ENCODE peak calls at places on chromosomes 7 and 10, in four cellular contexts. W is heart right ventricle, M is dorsolateral prefrontal cortex, X is K562. P is an unnamed sample.
A peak's percentile ranks its signal among the peaks of the same experiment; 100 is the strongest.

GRCh38 chr7:17948503-17949238 is 8.4 kb upstream of the SNX13 start:
- DNase-seq in W (no peak), M (no peak), X (no peak), P (no peak)

GRCh38 chr7:18378989-18379605 is 116.5 kb upstream of the HDAC9 start:
- DNase-seq in W (no peak), M (no peak), X (no peak), P (no peak)

GRCh38 chr7:964401-965231 is 10.1 kb upstream of the ADAP1 start:
- DNase-seq in W (peak; percentile 23), M (peak; percentile 67), X (peak; percentile 45), P (peak; percentile 52)

GRCh38 chr7:151631968-151632749 is 112.5 kb upstream of the RHEB start:
- DNase-seq in W (peak; percentile 88), M (peak; percentile 76), X (peak; percentile 98), P (peak; percentile 26)

GRCh38 chr10:72007246-72007892 is 43.2 kb downstream of the CHST3 start:
- DNase-seq in W (peak; percentile 80), M (no peak), X (peak; percentile 64), P (no peak)

GRCh38 chr7:78099715-78100477 is 301.3 kb downstream of the PHTF2 start:
- DNase-seq in W (no peak), M (no peak), X (no peak), P (no peak)

GRCh38 chr7:158263110-158263963 is 324.3 kb downstream of the PTPRN2 start:
- DNase-seq in W (no peak), M (no peak), X (no peak), P (no peak)

GRCh38 chr10:86511027-86511865 is 10.3 kb downstream of the WAPL start:
- DNase-seq in W (no peak), M (no peak), X (no peak), P (no peak)

GRCh38 chr10:111076191-111076681 is 593 bp upstream of the ADRA2A start:
- DNase-seq in W (peak; percentile 59), M (peak; percentile 83), X (peak; percentile 37), P (peak; percentile 57)

GRCh38 chr7:38881015-38881414 is 28.0 kb downstream of the VPS41 start:
- DNase-seq in W (no peak), M (no peak), X (no peak), P (no peak)

GRCh38 chr10:16777473-16778370 is 39.5 kb downstream of the RSU1 start:
- DNase-seq in W (no peak), M (peak; percentile 29), X (peak; percentile 64), P (no peak)

GRCh38 chr7:50155755-50156154 is 62.7 kb upstream of the ZPBP start:
- DNase-seq in W (no peak), M (no peak), X (no peak), P (no peak)

GRCh38 chr7:55104707-55105433 is 86.1 kb downstream of the EGFR start:
- DNase-seq in W (no peak), M (no peak), X (no peak), P (no peak)

GRCh38 chr7:113828581-113828980 is 90.2 kb downstream of the PPP1R3A start:
- DNase-seq in W (no peak), M (no peak), X (no peak), P (no peak)

GRCh38 chr7:102146989-102147388 is 139.7 kb upstream of the SH2B2 start:
- DNase-seq in W (peak; percentile 60), M (no peak), X (no peak), P (no peak)

GRCh38 chr10:25557136-25557535 is 376.9 kb upstream of the MYO3A start:
- DNase-seq in W (no peak), M (no peak), X (no peak), P (no peak)

GRCh38 chr7:5595545-5596045 is 172.0 kb upstream of the TNRC18 start:
- DNase-seq in W (no peak), M (no peak), X (peak; percentile 51), P (peak; percentile 72)

GRCh38 chr10:46092523-46093195 is 46.6 kb upstream of the MSMB start:
- DNase-seq in W (no peak), M (no peak), X (no peak), P (no peak)

GRCh38 chr7:69663911-69664310 is 65.6 kb downstream of the AUTS2 start:
- DNase-seq in W (no peak), M (no peak), X (no peak), P (no peak)

GRCh38 chr7:28759373-28760013 is 198.6 kb downstream of the TRIL start:
- DNase-seq in W (no peak), M (no peak), X (no peak), P (no peak)

GRCh38 chr10:50286517-50286916 is 35.2 kb upstream of the ASAH2 start:
- DNase-seq in W (no peak), M (no peak), X (no peak), P (no peak)

GRCh38 chr7:23598321-23598720 is 1.1 kb downstream of the CCDC126 start:
- DNase-seq in W (no peak), M (no peak), X (peak; percentile 17), P (no peak)
- H3K27ac ChIP-seq in W (no peak overlapping the region), M (peak overlapping the region; percentile 97), X (no peak overlapping the region), P (peak overlapping the region; percentile 86)

DNA sequence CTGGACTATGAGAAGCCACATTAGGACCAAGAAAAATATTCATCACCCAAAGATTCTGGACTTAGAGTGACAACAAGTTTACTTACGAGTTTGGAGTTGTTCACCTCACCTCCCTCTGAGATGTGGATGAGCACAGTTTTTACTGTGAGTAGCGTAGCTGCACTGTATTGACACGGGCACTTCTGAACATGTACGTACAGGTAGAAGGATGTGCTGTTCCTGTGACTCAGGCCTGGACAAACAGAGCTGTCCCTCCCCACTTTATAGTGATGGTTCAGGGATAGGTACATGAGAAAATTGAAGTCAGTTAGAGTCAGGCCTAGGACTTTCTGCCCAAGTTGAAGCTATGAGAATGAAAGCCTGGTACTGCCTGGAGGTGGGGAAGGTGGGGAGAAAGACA is 80.9 kb upstream of the DYNC1I1 start:
- DNase-seq in W (no peak), M (no peak), X (no peak), P (no peak)
- H3K27ac ChIP-seq in W (no peak overlapping the region), M (no peak overlapping the region), X (no peak overlapping the region), P (no peak overlapping the region)

DNA sequence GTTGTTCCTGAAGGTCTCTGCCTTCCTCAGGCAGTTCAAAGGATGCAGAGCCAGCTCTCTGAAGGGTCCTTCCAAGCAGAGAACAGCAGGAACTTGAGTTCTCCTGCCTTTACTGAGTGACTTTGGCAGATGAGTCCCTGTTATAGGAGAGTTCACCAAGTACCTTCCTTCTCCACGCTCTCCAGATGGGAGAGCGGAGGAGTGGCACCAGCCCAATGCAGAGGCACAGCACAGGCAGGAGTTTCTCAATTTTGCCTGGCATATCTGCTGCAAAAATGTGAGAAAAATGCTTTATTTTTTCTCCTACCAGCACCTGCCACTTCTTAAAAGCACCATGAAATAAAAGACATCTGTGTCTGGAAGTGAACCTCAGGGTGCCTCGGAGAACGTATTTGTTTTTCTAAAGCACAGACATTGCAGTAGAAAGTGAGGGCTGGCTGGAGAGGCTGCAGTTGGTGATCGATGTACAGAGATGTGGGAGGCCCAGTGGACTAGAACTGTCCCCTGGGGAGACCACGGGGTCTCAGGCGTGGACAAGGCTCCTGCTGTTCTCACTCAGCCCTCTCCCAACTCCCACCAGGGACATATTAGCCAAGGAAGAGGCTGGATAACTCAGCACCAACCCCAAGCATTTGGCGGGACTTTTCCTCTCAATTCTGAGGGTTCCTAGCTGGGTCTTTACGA is 174.5 kb downstream of the WDR37 start:
- DNase-seq in W (no peak), M (no peak), X (no peak), P (no peak)
- H3K27ac ChIP-seq in W (no peak overlapping the region), M (peak overlapping the region; percentile 72), X (no peak overlapping the region), P (no peak overlapping the region)

DNA sequence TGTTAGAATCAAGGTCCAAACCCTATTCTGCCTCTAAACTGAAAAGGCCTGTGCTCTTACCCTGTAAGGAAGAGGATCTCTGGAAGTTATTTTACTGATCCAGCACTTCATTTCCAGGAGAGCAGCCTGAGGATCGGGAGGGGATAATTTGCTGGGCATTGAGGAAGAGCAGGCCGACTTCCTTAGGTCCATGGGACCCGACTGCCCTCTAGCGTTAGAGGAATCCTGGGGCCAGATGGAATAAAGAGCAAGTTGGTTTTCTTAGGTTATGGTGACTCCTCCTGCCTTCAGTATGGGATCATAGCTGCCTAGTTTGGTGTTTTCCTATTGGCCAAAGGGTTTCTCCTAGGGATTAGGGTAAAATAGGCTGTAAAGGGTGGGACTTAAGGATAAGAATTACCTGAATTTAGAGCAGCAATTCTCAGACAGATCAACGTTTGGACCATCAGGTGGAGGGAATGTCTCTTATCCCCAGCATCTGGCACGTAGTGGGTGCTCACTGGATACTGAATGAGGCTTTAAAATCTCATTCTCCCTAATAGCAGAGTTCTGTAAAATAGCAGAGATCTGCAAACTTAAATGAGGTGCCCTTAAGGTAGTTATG is 40.0 kb upstream of the SORBS1 start:
- DNase-seq in W (peak; percentile 66), M (peak; percentile 78), X (peak; percentile 74), P (peak; percentile 64)
- H3K27ac ChIP-seq in W (peak overlapping the region; percentile 15), M (no peak overlapping the region), X (no peak overlapping the region), P (no peak overlapping the region)

DNA sequence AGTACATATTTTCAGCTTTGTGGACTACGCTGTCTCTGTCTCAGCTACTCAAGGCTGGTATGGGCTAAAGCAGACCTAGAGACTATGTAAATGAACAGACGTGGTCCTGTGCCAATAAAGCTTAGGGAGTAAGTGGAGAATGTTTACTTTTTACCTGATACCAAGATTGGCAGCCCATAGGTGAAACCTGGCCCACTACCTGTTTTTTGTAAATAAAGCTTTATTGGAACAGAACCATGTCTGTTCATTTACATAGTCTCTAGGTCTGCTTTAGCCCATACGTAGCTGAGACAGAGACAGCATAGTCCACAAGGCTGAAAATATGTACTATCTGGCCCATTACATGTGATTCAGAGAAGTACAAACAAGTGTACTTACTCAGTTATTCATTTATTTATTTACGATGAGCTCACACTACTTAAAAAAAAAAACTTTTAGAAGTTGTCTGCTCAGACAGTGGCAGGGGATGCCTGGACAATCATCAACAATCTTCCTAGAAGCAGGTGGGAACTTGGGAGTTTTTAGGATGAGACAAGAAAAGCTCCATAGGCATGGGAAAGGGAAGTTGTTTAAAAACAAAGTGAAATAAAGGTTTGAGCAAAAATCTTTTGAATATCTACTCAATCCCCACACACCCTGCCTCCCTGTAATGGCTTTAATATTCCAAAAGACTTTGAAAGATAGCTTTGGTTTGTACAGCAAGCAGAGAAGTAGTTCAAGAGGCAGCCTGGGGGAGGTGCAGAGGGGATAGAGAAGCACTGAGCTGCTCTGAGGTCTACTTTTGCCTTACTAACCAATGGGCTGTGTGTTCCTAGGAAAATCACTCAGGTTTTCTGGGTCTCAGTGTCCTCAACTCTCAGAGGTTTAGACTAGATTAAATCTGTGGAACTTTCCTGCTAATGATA is 114.4 kb upstream of the AFAP1L2 start:
- DNase-seq in W (no peak), M (no peak), X (no peak), P (no peak)
- H3K27ac ChIP-seq in W (no peak overlapping the region), M (no peak overlapping the region), X (no peak overlapping the region), P (no peak overlapping the region)

GRCh38 chr10:125035588-125036298 is 93.8 kb downstream of the ZRANB1 start:
- DNase-seq in W (no peak), M (no peak), X (no peak), P (no peak)

GRCh38 chr10:125035136-125035535 is 93.2 kb downstream of the ZRANB1 start:
- DNase-seq in W (no peak), M (no peak), X (no peak), P (no peak)

GRCh38 chr10:125032474-125032873 is 90.6 kb downstream of the ZRANB1 start:
- DNase-seq in W (no peak), M (no peak), X (no peak), P (no peak)

GRCh38 chr10:125033146-125033924 is 91.4 kb downstream of the ZRANB1 start:
- DNase-seq in W (no peak), M (no peak), X (no peak), P (no peak)

GRCh38 chr10:125034671-125035070 is 92.7 kb downstream of the ZRANB1 start:
- DNase-seq in W (no peak), M (no peak), X (no peak), P (no peak)
- H3K27ac ChIP-seq in W (no peak overlapping the region), M (no peak overlapping the region), X (no peak overlapping the region), P (no peak overlapping the region)

GRCh38 chr7:130887182-130888016 is 153.4 kb upstream of the KLF14 start:
- DNase-seq in W (no peak), M (no peak), X (no peak), P (no peak)
- H3K27ac ChIP-seq in W (no peak overlapping the region), M (no peak overlapping the region), X (no peak overlapping the region), P (peak overlapping the region; percentile 4)

P was measured in caudate nucleus.